ENCODE peak calls at places on chromosomes 7 and 10, in eight cellular contexts. J is AG10803; A is nephron progenitor cell; G is ovary; E is CD8-positive, alpha-beta memory T cell; Z is GM03348; X is transverse colon; F is NCI-H1092. N is an unnamed sample.

GRCh38 chr10:127123626-127124025 is 72.8 kb downstream of the INSYN2A start:
- DNase-seq in J (peak; percentile 24), A (no peak), G (no peak), E (no peak), Z (no peak), X (no peak), F (no peak), N (no peak)

GRCh38 chr10:64571053-64571452 is 1049.9 kb downstream of the REEP3 start:
- DNase-seq in J (no peak), A (no peak), G (no peak), E (no peak), Z (no peak), X (no peak), F (no peak), N (no peak)

GRCh38 chr7:23356726-23357125 is 57.6 kb downstream of the MALSU1 start:
- DNase-seq in J (no peak), A (no peak), G (no peak), E (peak; percentile 23), Z (no peak), X (no peak), F (no peak), N (no peak)

GRCh38 chr10:34825433-34825832 is 10.3 kb upstream of the PARD3 start:
- DNase-seq in J (no peak), A (no peak), G (no peak), E (no peak), Z (no peak), X (no peak), F (no peak), N (no peak)

GRCh38 chr10:22630229-22631174 is 83.9 kb downstream of the PIP4K2A start:
- DNase-seq in J (peak; percentile 54), A (no peak), G (no peak), E (peak; percentile 70), Z (peak; percentile 44), X (no peak), F (no peak), N (no peak)

GRCh38 chr10:79442171-79443040 is 3.0 kb downstream of the ZCCHC24 start:
- DNase-seq in J (no peak), A (no peak), G (no peak), E (no peak), Z (no peak), X (no peak), F (no peak), N (peak; percentile 19)

GRCh38 chr7:95209276-95209675 is 115.1 kb downstream of the PON1 start:
- DNase-seq in J (peak; percentile 2), A (no peak), G (no peak), E (no peak), Z (no peak), X (no peak), F (no peak), N (no peak)

GRCh38 chr10:131996508-131997365 is 15.0 kb upstream of the BNIP3 start:
- DNase-seq in J (no peak), A (no peak), G (peak; percentile 54), E (no peak), Z (no peak), X (no peak), F (no peak), N (no peak)

GRCh38 chr10:114102253-114102652 is 58.6 kb downstream of the ADRB1 start:
- DNase-seq in J (no peak), A (no peak), G (no peak), E (no peak), Z (no peak), X (no peak), F (no peak), N (no peak)

GRCh38 chr10:27661511-27662286 is 83.9 kb downstream of the MKX start:
- DNase-seq in J (peak; percentile 20), A (no peak), G (no peak), E (no peak), Z (no peak), X (no peak), F (no peak), N (no peak)

GRCh38 chr7:130210181-130210935 is 2.7 kb downstream of the SSMEM1 start:
- DNase-seq in J (peak; percentile 58), A (no peak), G (no peak), E (no peak), Z (peak; percentile 62), X (no peak), F (no peak), N (no peak)

GRCh38 chr7:4668510-4668847 is 13.6 kb upstream of the FOXK1 start:
- DNase-seq in J (no peak), A (no peak), G (no peak), E (no peak), Z (no peak), X (no peak), F (no peak), N (no peak)

GRCh38 chr10:128570596-128570995 is 444.4 kb upstream of the MKI67 start:
- DNase-seq in J (no peak), A (no peak), G (no peak), E (no peak), Z (no peak), X (no peak), F (no peak), N (no peak)

GRCh38 chr7:1707756-1708611 is 37.9 kb downstream of the ELFN1 start:
- DNase-seq in J (no peak), A (no peak), G (peak; percentile 6), E (no peak), Z (no peak), X (no peak), F (no peak), N (peak; percentile 4)

GRCh38 chr10:72906446-72906845 is 12.9 kb downstream of the OIT3 start:
- DNase-seq in J (no peak), A (no peak), G (no peak), E (no peak), Z (no peak), X (no peak), F (no peak), N (no peak)

GRCh38 chr7:51455948-51456347 is 139.3 kb upstream of the COBL start:
- DNase-seq in J (no peak), A (no peak), G (no peak), E (no peak), Z (no peak), X (no peak), F (peak; percentile 80), N (no peak)

GRCh38 chr10:43249151-43249961 is 17.5 kb downstream of the RASGEF1A start:
- DNase-seq in J (no peak), A (peak; percentile 1), G (peak; percentile 1), E (no peak), Z (no peak), X (no peak), F (no peak), N (peak; percentile 4)

GRCh38 chr7:149459540-149460433 is 1.1 kb downstream of the ZNF777 start:
- DNase-seq in J (peak; percentile 9), A (peak; percentile 54), G (no peak), E (no peak), Z (peak; percentile 69), X (no peak), F (no peak), N (no peak)

GRCh38 chr10:13834581-13835286 is 248.0 kb downstream of the PRPF18 start:
- DNase-seq in J (no peak), A (no peak), G (no peak), E (no peak), Z (no peak), X (peak; percentile 22), F (no peak), N (no peak)

GRCh38 chr7:30309302-30309701 is 24.9 kb downstream of the ZNRF2 start:
- DNase-seq in J (no peak), A (no peak), G (no peak), E (no peak), Z (no peak), X (no peak), F (no peak), N (no peak)

GRCh38 chr7:90605055-90605454 is 8.9 kb downstream of the CDK14 start:
- DNase-seq in J (no peak), A (peak; percentile 24), G (no peak), E (no peak), Z (no peak), X (no peak), F (peak; percentile 90), N (no peak)

GRCh38 chr10:131222986-131223385 is 88.5 kb downstream of the TCERG1L start:
- DNase-seq in J (no peak), A (no peak), G (no peak), E (no peak), Z (no peak), X (no peak), F (no peak), N (no peak)

GRCh38 chr10:91210014-91210413 is 10.4 kb upstream of the PCGF5 start:
- DNase-seq in J (no peak), A (no peak), G (no peak), E (no peak), Z (no peak), X (no peak), F (peak; percentile 43), N (no peak)

GRCh38 chr10:49653530-49653929 is 25.9 kb upstream of the C10orf53 start:
- DNase-seq in J (no peak), A (no peak), G (no peak), E (no peak), Z (no peak), X (no peak), F (no peak), N (no peak)

GRCh38 chr7:6258440-6259182 is 13.8 kb downstream of the CYTH3 start:
- DNase-seq in J (peak; percentile 96), A (no peak), G (no peak), E (no peak), Z (peak; percentile 74), X (no peak), F (no peak), N (no peak)

GRCh38 chr10:97159906-97160305 is 25.9 kb downstream of the SLIT1 start:
- DNase-seq in J (no peak), A (no peak), G (no peak), E (no peak), Z (no peak), X (no peak), F (no peak), N (no peak)

GRCh38 chr10:108561649-108562048 is 1361.7 kb downstream of the XPNPEP1 start:
- DNase-seq in J (peak; percentile 39), A (no peak), G (no peak), E (no peak), Z (peak; percentile 8), X (no peak), F (no peak), N (no peak)

GRCh38 chr7:107538001-107538400 is 25.7 kb downstream of the COG5 start:
- DNase-seq in J (no peak), A (no peak), G (no peak), E (no peak), Z (no peak), X (peak; percentile 29), F (peak; percentile 16), N (no peak)

GRCh38 chr7:2558620-2559282 is at the start of gene IQCE:
- DNase-seq in J (peak; percentile 87), A (peak; percentile 99), G (peak; percentile 96), E (peak; percentile 86), Z (peak; percentile 99), X (peak; percentile 95), F (peak; percentile 85), N (peak; percentile 68)

GRCh38 chr7:99362801-99363200 is 11.7 kb upstream of the ARPC1B start:
- DNase-seq in J (peak; percentile 91), A (no peak), G (no peak), E (no peak), Z (peak; percentile 65), X (no peak), F (no peak), N (no peak)

GRCh38 chr7:152780935-152781334 is 21.4 kb downstream of the ACTR3B start:
- DNase-seq in J (no peak), A (no peak), G (no peak), E (no peak), Z (no peak), X (no peak), F (no peak), N (no peak)